ENCODE peak calls at places on chromosomes 13 and 19, in nine cellular contexts. S is suprapubic skin, Y is stomach, G is H1, W is ovary, U is K562, D is sigmoid colon, O is tibial nerve, X is A549. I is an unnamed sample.

GRCh38 chr19:48113190-48113917 is 2.7 kb upstream of the PLA2G4C start:
- DNase-seq in S (no peak), Y (no peak), G (no peak), W (no peak), U (no peak), D (no peak), O (no peak), X (no peak), I (no peak)

GRCh38 chr13:102589291-102589822 is 7.4 kb upstream of the TPP2 start:
- DNase-seq in S (no peak), Y (no peak), G (no peak), W (no peak), U (no peak), D (no peak), O (no peak), X (no peak), I (no peak)

GRCh38 chr19:2490659-2491058 is 14.7 kb downstream of the GADD45B start:
- DNase-seq in S (no peak), Y (no peak), G (no peak), W (no peak), U (no peak), D (no peak), O (no peak), X (no peak), I (no peak)

GRCh38 chr19:33815410-33816340 is 19.0 kb downstream of the KCTD15 start:
- DNase-seq in S (peak), Y (no peak), G (no peak), W (no peak), U (no peak), D (peak), O (no peak), X (no peak), I (peak)

GRCh38 chr19:57465680-57466381 is 8.9 kb upstream of the VN1R1 start:
- DNase-seq in S (no peak), Y (no peak), G (peak), W (no peak), U (peak), D (no peak), O (no peak), X (peak), I (peak)

GRCh38 chr13:113650731-113651148 is 7.3 kb downstream of the ATP4B start:
- DNase-seq in S (peak), Y (peak), G (no peak), W (peak), U (no peak), D (peak), O (peak), X (no peak), I (no peak)

GRCh38 chr13:36158606-36159005 is 27.4 kb upstream of the DCLK1 start:
- DNase-seq in S (no peak), Y (no peak), G (no peak), W (no peak), U (no peak), D (no peak), O (no peak), X (no peak), I (no peak)

GRCh38 chr19:11481777-11482383 is 1.0 kb upstream of the ELAVL3 start:
- DNase-seq in S (peak), Y (peak), G (peak), W (no peak), U (peak), D (peak), O (no peak), X (peak), I (peak)

GRCh38 chr13:107203146-107203847 is 635.4 kb upstream of the ARGLU1 start:
- DNase-seq in S (no peak), Y (no peak), G (peak), W (no peak), U (no peak), D (no peak), O (no peak), X (peak), I (peak)

GRCh38 chr13:27203854-27204253 is 32.2 kb upstream of the USP12 start:
- DNase-seq in S (no peak), Y (no peak), G (no peak), W (no peak), U (no peak), D (no peak), O (no peak), X (no peak), I (no peak)

GRCh38 chr19:39506944-39507714 is 7.8 kb upstream of the SELENOV start:
- DNase-seq in S (no peak), Y (no peak), G (peak), W (peak), U (peak), D (no peak), O (no peak), X (peak), I (peak)

GRCh38 chr13:102675115-102675514 is 19.7 kb downstream of the METTL21C start:
- DNase-seq in S (no peak), Y (no peak), G (no peak), W (no peak), U (no peak), D (no peak), O (no peak), X (no peak), I (no peak)

GRCh38 chr13:99218969-99219368 is 18.3 kb downstream of the UBAC2 start:
- DNase-seq in S (no peak), Y (no peak), G (no peak), W (no peak), U (no peak), D (no peak), O (no peak), X (no peak), I (no peak)

GRCh38 chr19:43455321-43456113 is 9.9 kb downstream of the LYPD3 start:
- DNase-seq in S (no peak), Y (no peak), G (no peak), W (no peak), U (no peak), D (no peak), O (no peak), X (no peak), I (no peak)

GRCh38 chr13:34750078-34750703 is 191.9 kb upstream of the NBEA start:
- DNase-seq in S (no peak), Y (no peak), G (peak), W (peak), U (no peak), D (no peak), O (no peak), X (no peak), I (peak)

GRCh38 chr19:18009412-18010066 is 1.6 kb downstream of the ARRDC2 start:
- DNase-seq in S (no peak), Y (no peak), G (no peak), W (no peak), U (no peak), D (no peak), O (no peak), X (no peak), I (no peak)

GRCh38 chr13:76884167-76884566 is 2.0 kb downstream of the KCTD12 start:
- DNase-seq in S (no peak), Y (peak), G (no peak), W (peak), U (no peak), D (peak), O (peak), X (no peak), I (no peak)

DNA sequence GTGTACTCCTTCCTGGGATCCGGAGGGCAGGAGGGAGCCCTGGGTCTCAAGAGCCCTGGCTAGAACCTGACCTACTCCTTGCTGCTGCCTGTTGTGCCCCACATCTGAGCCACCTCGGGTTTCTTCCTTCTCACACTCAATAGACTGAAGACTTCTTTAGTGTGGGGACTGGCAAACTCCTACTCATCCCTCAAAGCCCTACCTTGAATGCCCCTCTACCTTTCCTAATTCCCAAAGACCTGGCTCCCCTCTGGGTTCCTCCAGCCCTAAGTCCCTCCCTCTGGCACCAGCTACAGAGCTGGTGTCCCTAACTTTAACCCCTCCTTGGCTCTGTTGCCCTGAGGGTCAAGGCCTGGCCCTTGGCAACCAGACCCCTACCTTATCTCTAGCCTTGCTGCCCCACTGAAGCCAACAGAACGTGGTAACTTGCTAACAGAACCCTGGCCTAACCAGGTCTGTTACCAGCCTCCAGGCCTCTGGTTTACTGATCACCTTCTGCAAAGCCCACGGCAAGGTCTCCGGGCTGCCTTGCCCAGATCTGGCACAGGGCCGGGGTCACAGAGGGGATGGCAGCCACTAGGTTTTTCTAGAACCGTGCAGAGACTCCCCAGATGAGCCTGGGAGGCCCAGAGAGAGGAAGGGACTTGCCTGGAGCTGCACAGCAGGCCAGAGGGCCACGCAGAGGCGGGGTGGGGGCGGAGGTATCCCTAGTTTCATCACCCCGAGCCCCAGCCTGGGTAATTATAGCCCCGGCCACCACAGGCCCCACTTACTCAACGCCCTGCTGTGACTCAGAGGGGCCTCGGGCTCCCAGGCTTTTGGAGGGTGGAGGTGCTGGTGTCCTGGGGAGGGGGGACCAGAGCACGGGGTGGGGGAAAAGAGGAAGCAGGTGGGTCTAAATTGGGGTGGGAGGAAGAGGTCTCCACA is 15.3 kb downstream of the ZBTB7A start:
- DNase-seq in S (peak), Y (no peak), G (no peak), W (no peak), U (no peak), D (no peak), O (no peak), X (no peak), I (no peak)
- TF ChIP-seq EP300 in S (no peak), Y (no peak), G (no peak), W (no peak), U (no peak), D (no peak), O (no peak), X (no peak), I (no peak)

DNA sequence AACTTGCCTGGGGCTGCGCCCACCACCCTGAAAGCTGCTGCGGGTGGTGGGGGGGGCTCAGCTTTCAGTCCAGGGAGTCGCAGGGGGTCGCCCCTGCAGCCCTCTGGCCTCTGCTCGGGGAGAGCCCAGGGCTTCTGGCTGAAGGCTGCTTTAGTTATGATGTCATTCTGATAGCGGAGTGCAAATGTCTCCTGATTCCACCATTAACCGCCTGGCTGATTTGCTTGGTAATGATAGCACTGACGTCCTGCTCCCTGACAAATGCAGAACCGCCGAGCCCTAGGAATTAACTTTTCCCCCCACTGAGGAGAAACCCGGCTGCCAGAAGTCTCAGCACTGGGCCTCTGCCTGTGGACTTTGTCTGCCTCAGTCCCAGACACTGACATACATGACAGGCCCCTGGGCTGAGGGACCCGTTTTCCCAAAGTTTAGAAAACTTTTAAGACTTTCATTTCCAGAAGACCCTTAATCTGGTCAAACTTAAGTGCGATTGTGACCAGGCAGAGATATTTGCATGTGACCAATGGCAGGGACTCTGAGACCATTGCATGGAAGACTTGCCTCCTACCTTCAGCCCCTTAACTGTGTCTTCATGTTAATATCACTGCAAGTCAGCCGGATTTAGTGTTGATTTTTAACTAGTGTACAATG is 142.5 kb upstream of the ZNF536 start:
- DNase-seq in S (no peak), Y (no peak), G (peak), W (no peak), U (no peak), D (no peak), O (no peak), X (no peak), I (peak)
- TF ChIP-seq EP300 in S (no peak), Y (no peak), G (no peak), W (no peak), U (no peak), D (no peak), O (no peak), X (no peak), I (no peak)

GRCh38 chr13:33227927-33228644 is 57.5 kb downstream of the STARD13 start:
- DNase-seq in S (no peak), Y (no peak), G (no peak), W (no peak), U (no peak), D (no peak), O (no peak), X (no peak), I (no peak)

GRCh38 chr13:33229446-33230177 is 55.9 kb downstream of the STARD13 start:
- DNase-seq in S (no peak), Y (no peak), G (no peak), W (no peak), U (no peak), D (no peak), O (peak), X (no peak), I (peak)

GRCh38 chr13:33231339-33231738 is 54.2 kb downstream of the STARD13 start:
- DNase-seq in S (no peak), Y (no peak), G (no peak), W (no peak), U (no peak), D (no peak), O (no peak), X (no peak), I (no peak)

GRCh38 chr13:33230178-33230881 is 55.2 kb downstream of the STARD13 start:
- DNase-seq in S (no peak), Y (no peak), G (no peak), W (no peak), U (no peak), D (no peak), O (no peak), X (no peak), I (no peak)

GRCh38 chr13:33228645-33229445 is 56.7 kb downstream of the STARD13 start:
- DNase-seq in S (no peak), Y (no peak), G (no peak), W (no peak), U (peak), D (no peak), O (no peak), X (peak), I (peak)
- TF ChIP-seq EP300 in S (no peak), Y (no peak), G (no peak), W (no peak), U (no peak), D (no peak), O (no peak), X (no peak), I (no peak)

GRCh38 chr19:4501691-4502090 is 16.6 kb downstream of the PLIN4 start:
- DNase-seq in S (no peak), Y (no peak), G (no peak), W (no peak), U (no peak), D (no peak), O (no peak), X (no peak), I (no peak)
- TF ChIP-seq EP300 in S (no peak), Y (no peak), G (no peak), W (no peak), U (no peak), D (no peak), O (no peak), X (no peak), I (no peak)